ENCODE peak calls at places on chromosome 21, in eight cellular contexts. One of them, this sample, is unnamed.

GRCh38 chr21:39489380-39489924 is 37.7 kb downstream of the SH3BGR start:
- DNase-seq in H4: no peak
- DNase-seq in NCI-H1417 treated with DMSO at 0.1 percent for 48 hours: no peak
- DNase-seq in GM23248: no peak
- DNase-seq in CD8-positive, alpha-beta memory T cell: no peak
- DNase-seq in PC-9: no peak
- DNase-seq in pancreas: no peak
- DNase-seq in HTR-8/SVneo: no peak
- DNase-seq in this sample: no peak

GRCh38 chr21:31383770-31384169 is 39.7 kb upstream of the TIAM1 start:
- DNase-seq in H4: no peak
- DNase-seq in NCI-H1417 treated with DMSO at 0.1 percent for 48 hours: no peak
- DNase-seq in GM23248: no peak
- DNase-seq in CD8-positive, alpha-beta memory T cell: no peak
- DNase-seq in PC-9: no peak
- DNase-seq in pancreas: no peak
- DNase-seq in HTR-8/SVneo: no peak
- DNase-seq in this sample: no peak

GRCh38 chr21:34282223-34282622 is 81.6 kb upstream of the KCNE2 start:
- DNase-seq in H4: no peak
- DNase-seq in NCI-H1417 treated with DMSO at 0.1 percent for 48 hours: no peak
- DNase-seq in GM23248: peak; percentile 61
- DNase-seq in CD8-positive, alpha-beta memory T cell: no peak
- DNase-seq in PC-9: no peak
- DNase-seq in pancreas: no peak
- DNase-seq in HTR-8/SVneo: peak; percentile 10
- DNase-seq in this sample: no peak

GRCh38 chr21:32370971-32371766 is 21.6 kb downstream of the URB1 start:
- DNase-seq in H4: no peak
- DNase-seq in NCI-H1417 treated with DMSO at 0.1 percent for 48 hours: no peak
- DNase-seq in GM23248: peak; percentile 6
- DNase-seq in CD8-positive, alpha-beta memory T cell: no peak
- DNase-seq in PC-9: no peak
- DNase-seq in pancreas: no peak
- DNase-seq in HTR-8/SVneo: no peak
- DNase-seq in this sample: no peak

GRCh38 chr21:45897191-45898027 is 84.2 kb upstream of the COL6A1 start:
- DNase-seq in H4: no peak
- DNase-seq in NCI-H1417 treated with DMSO at 0.1 percent for 48 hours: no peak
- DNase-seq in GM23248: no peak
- DNase-seq in CD8-positive, alpha-beta memory T cell: no peak
- DNase-seq in PC-9: no peak
- DNase-seq in pancreas: no peak
- DNase-seq in HTR-8/SVneo: no peak
- DNase-seq in this sample: no peak

GRCh38 chr21:17610862-17611261 is 1.8 kb downstream of the BTG3 start:
- DNase-seq in H4: no peak
- DNase-seq in NCI-H1417 treated with DMSO at 0.1 percent for 48 hours: no peak
- DNase-seq in GM23248: peak; percentile 54
- DNase-seq in CD8-positive, alpha-beta memory T cell: no peak
- DNase-seq in PC-9: no peak
- DNase-seq in pancreas: peak; percentile 28
- DNase-seq in HTR-8/SVneo: no peak
- DNase-seq in this sample: no peak

GRCh38 chr21:35565204-35565611 is 495.1 kb downstream of the SETD4 start:
- DNase-seq in H4: peak; percentile 60
- DNase-seq in NCI-H1417 treated with DMSO at 0.1 percent for 48 hours: no peak
- DNase-seq in GM23248: peak; percentile 94
- DNase-seq in CD8-positive, alpha-beta memory T cell: no peak
- DNase-seq in PC-9: peak; percentile 75
- DNase-seq in pancreas: peak; percentile 31
- DNase-seq in HTR-8/SVneo: peak; percentile 37
- DNase-seq in this sample: peak; percentile 55

GRCh38 chr21:42252267-42252666 is 33.3 kb downstream of the ABCG1 start:
- DNase-seq in H4: no peak
- DNase-seq in NCI-H1417 treated with DMSO at 0.1 percent for 48 hours: no peak
- DNase-seq in GM23248: no peak
- DNase-seq in CD8-positive, alpha-beta memory T cell: no peak
- DNase-seq in PC-9: no peak
- DNase-seq in pancreas: peak; percentile 10
- DNase-seq in HTR-8/SVneo: no peak
- DNase-seq in this sample: no peak

GRCh38 chr21:37183749-37184148 is 83.4 kb downstream of the VPS26C start:
- DNase-seq in H4: no peak
- DNase-seq in NCI-H1417 treated with DMSO at 0.1 percent for 48 hours: no peak
- DNase-seq in GM23248: no peak
- DNase-seq in CD8-positive, alpha-beta memory T cell: no peak
- DNase-seq in PC-9: no peak
- DNase-seq in pancreas: no peak
- DNase-seq in HTR-8/SVneo: no peak
- DNase-seq in this sample: no peak